ENCODE peak calls at places on chromosomes 3 and 15, in six cellular contexts. X is upper lobe of right lung, O is mucosa of descending colon, K is transverse colon, E is A549, A is Peyer's patch. M is an unnamed sample.
A peak's percentile ranks its signal among the peaks of the same experiment; 100 is the strongest.

GRCh38 chr3:195443391-195443989 is 670 bp upstream of the ACAP2 start:
- DNase-seq in X (no peak), O (no peak), K (no peak), E (no peak), A (no peak), M (no peak)

GRCh38 chr3:140447136-140447535 is 230.7 kb upstream of the TRIM42 start:
- DNase-seq in X (no peak), O (no peak), K (no peak), E (no peak), A (no peak), M (no peak)

GRCh38 chr15:101530224-101530958 is 40.9 kb upstream of the PCSK6 start:
- DNase-seq in X (no peak), O (no peak), K (peak; percentile 27), E (peak; percentile 38), A (peak; percentile 44), M (no peak)

GRCh38 chr15:48865387-48866079 is 12.4 kb upstream of the EID1 start:
- DNase-seq in X (no peak), O (no peak), K (no peak), E (no peak), A (no peak), M (no peak)

GRCh38 chr3:66210687-66211295 is 10.0 kb upstream of the SLC25A26 start:
- DNase-seq in X (no peak), O (no peak), K (no peak), E (no peak), A (no peak), M (no peak)

GRCh38 chr3:120753831-120754230 is 11.3 kb downstream of the GTF2E1 start:
- DNase-seq in X (no peak), O (no peak), K (no peak), E (no peak), A (no peak), M (no peak)

GRCh38 chr3:157204431-157204830 is 44.5 kb upstream of the CCNL1 start:
- DNase-seq in X (no peak), O (no peak), K (no peak), E (peak; percentile 29), A (no peak), M (no peak)

GRCh38 chr15:22979069-22979698 is 984 bp downstream of the CYFIP1 start:
- DNase-seq in X (peak; percentile 84), O (peak; percentile 81), K (peak; percentile 80), E (peak; percentile 73), A (peak; percentile 85), M (peak; percentile 66)

GRCh38 chr15:29952245-29952644 is 130.0 kb upstream of the TJP1 start:
- DNase-seq in X (no peak), O (no peak), K (no peak), E (no peak), A (no peak), M (no peak)
- H3K4me3 ChIP-seq in X (no peak overlapping the region), O (no peak overlapping the region), K (no peak overlapping the region), E (no peak overlapping the region), A (no peak overlapping the region), M (no peak overlapping the region)

GRCh38 chr3:141491081-141491480 is 4.3 kb downstream of the RASA2 start:
- DNase-seq in X (no peak), O (no peak), K (no peak), E (no peak), A (no peak), M (no peak)

GRCh38 chr3:141486735-141487418 is at the start of gene RASA2:
- DNase-seq in X (peak; percentile 88), O (peak; percentile 84), K (peak; percentile 68), E (peak; percentile 79), A (peak; percentile 81), M (peak; percentile 74)

GRCh38 chr3:141491929-141492328 is 5.1 kb downstream of the RASA2 start:
- DNase-seq in X (no peak), O (no peak), K (no peak), E (no peak), A (no peak), M (no peak)

GRCh38 chr3:141487419-141488345 is 855 bp downstream of the RASA2 start:
- DNase-seq in X (peak; percentile 92), O (peak; percentile 89), K (peak; percentile 92), E (peak; percentile 82), A (peak; percentile 97), M (peak; percentile 86)

GRCh38 chr3:141489184-141489583 is 2.4 kb downstream of the RASA2 start:
- DNase-seq in X (no peak), O (no peak), K (no peak), E (no peak), A (no peak), M (no peak)
- H3K4me1 ChIP-seq in X (peaks cover 16% of the 10 kb centered on the region), O (peaks cover 20% of the 10 kb centered on the region), K (peaks cover 14% of the 10 kb centered on the region), E (peaks cover 41% of the 10 kb centered on the region), A (no peaks in the 10 kb centered on the region), M (no peaks in the 10 kb centered on the region)

GRCh38 chr3:188052966-188053340 is 101.0 kb upstream of the LPP start:
- DNase-seq in X (no peak), O (no peak), K (no peak), E (no peak), A (no peak), M (no peak)

GRCh38 chr3:188051801-188052228 is 102.1 kb upstream of the LPP start:
- DNase-seq in X (no peak), O (no peak), K (peak; percentile 43), E (no peak), A (peak; percentile 57), M (peak; percentile 86)

GRCh38 chr3:188053710-188054379 is 100.1 kb upstream of the LPP start:
- DNase-seq in X (no peak), O (no peak), K (no peak), E (no peak), A (no peak), M (no peak)

GRCh38 chr3:188049890-188050530 is 103.9 kb upstream of the LPP start:
- DNase-seq in X (no peak), O (no peak), K (peak; percentile 16), E (no peak), A (peak; percentile 54), M (no peak)

DNA sequence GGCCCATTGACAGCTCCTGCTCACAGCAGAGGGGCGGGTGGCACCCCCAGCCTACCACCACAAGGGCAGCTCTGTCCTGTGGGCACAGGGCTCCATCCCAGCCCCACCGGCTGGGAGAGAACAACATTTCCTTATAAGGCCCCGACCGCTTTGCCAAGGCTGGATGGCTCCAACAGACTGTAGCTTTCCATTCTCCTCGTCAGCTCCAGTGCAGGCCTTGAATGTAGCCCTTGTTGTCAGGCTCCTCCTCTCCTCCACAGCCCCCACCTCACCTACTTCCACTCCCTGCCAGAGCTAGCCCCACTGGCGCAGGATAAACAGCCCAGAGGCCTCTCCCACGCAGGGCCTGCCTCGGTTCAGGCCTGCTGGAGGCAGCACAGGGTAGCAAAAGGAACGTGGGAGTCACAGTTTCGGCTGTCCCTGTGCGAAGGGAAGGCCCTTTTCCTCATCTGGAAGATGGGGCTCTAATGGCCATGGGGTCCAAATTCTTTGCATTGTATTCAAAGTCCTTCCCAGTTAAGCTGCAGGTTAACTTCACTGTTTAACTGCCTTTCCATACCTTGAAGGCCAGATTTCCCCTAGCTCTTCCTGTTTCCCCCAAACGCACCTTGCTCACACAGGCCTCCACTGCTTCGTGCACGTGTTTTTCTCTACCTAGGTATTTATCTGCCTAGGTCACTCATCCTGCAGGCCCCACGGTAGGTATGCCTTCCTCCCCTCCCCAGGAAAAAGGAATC is 101.6 kb upstream of the LPP start:
- DNase-seq in X (peak; percentile 66), O (peak; percentile 62), K (peak; percentile 70), E (no peak), A (peak; percentile 67), M (peak; percentile 96)
- H3K4me3 ChIP-seq in X (no peak overlapping the region), O (no peak overlapping the region), K (no peak overlapping the region), E (no peak overlapping the region), A (no peak overlapping the region), M (no peak overlapping the region)

GRCh38 chr3:14230729-14231128 is 52.1 kb downstream of the LSM3 start:
- DNase-seq in X (no peak), O (no peak), K (no peak), E (no peak), A (peak; percentile 23), M (no peak)

GRCh38 chr3:14228611-14229470 is 50.2 kb downstream of the LSM3 start:
- DNase-seq in X (no peak), O (no peak), K (no peak), E (no peak), A (peak; percentile 39), M (no peak)

GRCh38 chr3:14234197-14235002 is 55.8 kb downstream of the LSM3 start:
- DNase-seq in X (peak; percentile 73), O (peak; percentile 64), K (peak; percentile 73), E (no peak), A (peak; percentile 83), M (peak; percentile 74)

GRCh38 chr3:14231998-14232501 is 53.4 kb downstream of the LSM3 start:
- DNase-seq in X (no peak), O (no peak), K (no peak), E (no peak), A (no peak), M (no peak)

DNA sequence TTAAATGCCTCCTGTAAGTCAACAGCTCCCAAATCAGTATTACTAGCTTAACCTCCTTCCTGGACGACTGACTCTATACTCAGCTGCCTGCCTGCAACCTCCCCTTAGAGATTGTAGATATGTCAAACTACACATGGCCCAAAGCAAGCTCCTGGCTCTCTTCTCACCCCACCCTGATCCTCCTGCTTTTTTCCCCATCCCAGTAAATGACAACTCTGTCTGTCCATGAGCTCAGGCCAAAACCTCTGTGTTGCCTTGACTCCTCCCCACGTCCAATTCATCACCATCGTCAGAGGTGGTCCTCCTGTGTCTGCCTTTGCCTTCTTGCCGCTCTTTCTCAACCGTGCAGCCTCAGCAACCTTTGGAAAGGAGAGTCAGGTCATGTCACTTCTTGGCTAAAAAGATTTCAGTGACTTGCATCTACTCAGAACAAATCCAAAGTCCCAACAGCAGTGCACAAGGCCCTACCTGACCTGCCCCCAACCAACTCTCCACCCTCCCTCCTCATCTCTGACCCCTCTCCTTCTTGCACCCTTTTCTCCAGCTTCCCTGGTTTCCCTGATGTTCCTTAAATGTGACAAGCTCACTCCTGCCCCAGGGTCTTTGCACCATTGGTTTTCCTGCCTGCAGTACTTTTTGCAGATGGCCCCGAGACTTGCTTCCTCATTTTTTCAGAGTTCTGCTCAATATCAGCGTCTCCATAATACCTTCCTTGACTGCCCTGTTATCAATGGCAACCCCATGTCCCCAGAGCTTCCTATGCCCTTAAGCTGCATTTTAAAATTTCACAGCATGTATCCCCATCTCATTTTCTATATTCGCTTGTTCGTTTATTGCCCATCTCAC is 52.8 kb downstream of the LSM3 start:
- DNase-seq in X (no peak), O (no peak), K (no peak), E (no peak), A (peak; percentile 9), M (no peak)
- H3K4me1 ChIP-seq in X (peaks cover 19% of the 10 kb centered on the region), O (peaks cover 24% of the 10 kb centered on the region), K (peaks cover 15% of the 10 kb centered on the region), E (peaks cover 5% of the 10 kb centered on the region), A (no peaks in the 10 kb centered on the region), M (peaks cover 3% of the 10 kb centered on the region)

GRCh38 chr15:80251505-80252280 is at the start of gene CTXND1:
- DNase-seq in X (peak; percentile 66), O (no peak), K (no peak), E (no peak), A (no peak), M (peak; percentile 55)
- H3K4me3 ChIP-seq in X (peak within 1 kb of the TSS; percentile 44), O (no peak within 1 kb of the TSS), K (peak within 1 kb of the TSS; percentile 33), E (peak within 1 kb of the TSS; percentile 49), A (peak within 1 kb of the TSS; percentile 30), M (peak within 1 kb of the TSS; percentile 43)

DNA sequence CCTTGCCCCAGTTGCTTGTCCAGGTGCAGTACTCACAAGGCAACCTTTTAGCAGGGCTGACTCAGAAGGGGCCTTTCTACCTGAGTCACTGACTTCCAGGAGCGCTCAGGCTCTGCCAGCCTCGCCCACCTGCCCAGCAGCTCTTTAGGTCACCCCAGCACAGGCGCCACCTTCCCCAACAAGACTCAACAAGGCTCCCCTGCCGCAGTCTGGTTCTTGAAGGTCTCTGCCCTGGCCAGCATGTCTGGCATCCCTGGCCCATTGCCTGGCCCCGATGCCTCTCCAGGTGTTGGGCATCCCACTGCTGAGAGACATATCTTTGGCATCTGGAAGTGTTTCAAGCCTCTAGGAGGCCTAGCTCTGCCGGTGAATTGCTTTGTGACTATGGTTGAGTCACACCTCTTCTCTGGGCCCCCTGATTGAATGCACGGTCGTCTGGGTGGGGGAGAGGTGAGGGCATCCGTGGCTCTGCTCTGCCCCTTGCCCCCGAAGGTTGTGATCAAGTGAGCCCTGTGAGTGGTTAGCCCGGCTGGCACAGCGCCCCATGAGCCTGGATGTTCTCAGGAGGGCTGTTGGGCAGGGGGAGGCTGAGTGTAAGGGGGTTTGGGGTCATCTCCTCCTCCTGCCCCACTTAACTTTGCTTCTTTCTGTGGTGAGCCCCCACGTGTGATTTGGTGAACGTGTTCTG is 21.6 kb downstream of the SNX33 start:
- DNase-seq in X (no peak), O (no peak), K (no peak), E (peak; percentile 35), A (no peak), M (no peak)
- H3K4me1 ChIP-seq in X (peaks cover 42% of the 10 kb centered on the region), O (peaks cover 28% of the 10 kb centered on the region), K (peaks cover 42% of the 10 kb centered on the region), E (peaks cover 67% of the 10 kb centered on the region), A (no peaks in the 10 kb centered on the region), M (peaks cover 33% of the 10 kb centered on the region)

M was measured in right cardiac atrium.